ENCODE peak calls at places on chromosomes 7 and 10, in six cellular contexts. J, T, K, R, Y and X are unnamed samples.
A peak's percentile ranks its signal among the peaks of the same experiment; 100 is the strongest.

GRCh38 chr10:11197266-11197712 is 179.6 kb downstream of the CELF2 start:
- DNase-seq in J (peak; percentile 71), T (no peak), K (no peak), R (peak; percentile 18), Y (peak; percentile 79), X (no peak)

GRCh38 chr10:86653379-86653778 is 968 bp upstream of the OPN4 start:
- DNase-seq in J (no peak), T (no peak), K (no peak), R (no peak), Y (no peak), X (no peak)

GRCh38 chr7:1160665-1161010 is 642 bp upstream of the ZFAND2A start:
- DNase-seq in J (peak; percentile 28), T (peak; percentile 63), K (no peak), R (peak; percentile 57), Y (no peak), X (no peak)

GRCh38 chr10:102735065-102735562 is 8.6 kb upstream of the WBP1L start:
- DNase-seq in J (peak; percentile 61), T (no peak), K (no peak), R (peak; percentile 69), Y (no peak), X (peak; percentile 45)

GRCh38 chr7:151381333-151382078 is 28.3 kb downstream of the WDR86 start:
- DNase-seq in J (peak; percentile 85), T (no peak), K (no peak), R (no peak), Y (no peak), X (peak; percentile 74)

GRCh38 chr10:110858297-110858934 is 13.3 kb upstream of the PDCD4 start:
- DNase-seq in J (no peak), T (no peak), K (no peak), R (peak; percentile 73), Y (no peak), X (no peak)

GRCh38 chr7:133572087-133572486 is 319.2 kb downstream of the EXOC4 start:
- DNase-seq in J (no peak), T (no peak), K (no peak), R (no peak), Y (no peak), X (no peak)

GRCh38 chr7:158649279-158649678 is 55.3 kb downstream of the NCAPG2 start:
- DNase-seq in J (no peak), T (peak; percentile 67), K (no peak), R (no peak), Y (no peak), X (no peak)

GRCh38 chr7:30166155-30166840 is 31.5 kb downstream of the MTURN start:
- DNase-seq in J (no peak), T (no peak), K (no peak), R (no peak), Y (no peak), X (no peak)

GRCh38 chr10:113056468-113057021 is 106.5 kb downstream of the TCF7L2 start:
- DNase-seq in J (no peak), T (no peak), K (no peak), R (no peak), Y (no peak), X (no peak)

GRCh38 chr10:79021331-79021907 is 47.3 kb upstream of the ZMIZ1 start:
- DNase-seq in J (no peak), T (no peak), K (no peak), R (no peak), Y (no peak), X (no peak)

GRCh38 chr7:100191775-100192174 is 14.1 kb downstream of the STAG3 start:
- DNase-seq in J (no peak), T (no peak), K (no peak), R (no peak), Y (no peak), X (no peak)

GRCh38 chr7:78279035-78279434 is 480.5 kb downstream of the PHTF2 start:
- DNase-seq in J (no peak), T (no peak), K (no peak), R (no peak), Y (no peak), X (no peak)

GRCh38 chr10:103278862-103279298 is 1.9 kb downstream of the INA start:
- DNase-seq in J (peak; percentile 91), T (no peak), K (no peak), R (peak; percentile 19), Y (no peak), X (peak; percentile 71)

GRCh38 chr7:83732305-83732704 is 83.4 kb upstream of the SEMA3E start:
- DNase-seq in J (no peak), T (no peak), K (no peak), R (no peak), Y (no peak), X (no peak)

GRCh38 chr10:1712944-1713671 is 24.2 kb downstream of the ADARB2 start:
- DNase-seq in J (no peak), T (no peak), K (no peak), R (no peak), Y (no peak), X (no peak)

GRCh38 chr7:79298145-79298760 is 155.2 kb downstream of the MAGI2 start:
- DNase-seq in J (peak; percentile 69), T (peak; percentile 25), K (no peak), R (no peak), Y (no peak), X (no peak)

GRCh38 chr7:128422856-128423255 is 13.1 kb upstream of the IMPDH1 start:
- DNase-seq in J (no peak), T (no peak), K (no peak), R (no peak), Y (no peak), X (no peak)

GRCh38 chr7:109695386-109695785 is 1125.7 kb downstream of the DNAJB9 start:
- DNase-seq in J (no peak), T (no peak), K (no peak), R (no peak), Y (no peak), X (no peak)

GRCh38 chr10:103078309-103078615 is 114.8 kb downstream of the NT5C2 start:
- DNase-seq in J (no peak), T (no peak), K (no peak), R (no peak), Y (no peak), X (no peak)

GRCh38 chr7:4830176-4830575 is 31.7 kb downstream of the PAPOLB start:
- DNase-seq in J (peak; percentile 93), T (peak; percentile 78), K (peak; percentile 73), R (peak; percentile 77), Y (peak; percentile 11), X (peak; percentile 88)

GRCh38 chr7:18903676-18904075 is 213.8 kb downstream of the TWIST1 start:
- DNase-seq in J (no peak), T (no peak), K (no peak), R (no peak), Y (no peak), X (no peak)

GRCh38 chr7:44914992-44915607 is 29.8 kb upstream of the PURB start:
- DNase-seq in J (no peak), T (no peak), K (no peak), R (no peak), Y (peak; percentile 21), X (no peak)

GRCh38 chr7:28873410-28873809 is 84.7 kb downstream of the TRIL start:
- DNase-seq in J (no peak), T (no peak), K (no peak), R (no peak), Y (no peak), X (no peak)

GRCh38 chr10:586716-587115 is 102.8 kb downstream of the DIP2C start:
- DNase-seq in J (no peak), T (no peak), K (no peak), R (no peak), Y (no peak), X (no peak)

GRCh38 chr7:69640925-69641594 is 42.8 kb downstream of the AUTS2 start:
- DNase-seq in J (no peak), T (no peak), K (no peak), R (no peak), Y (no peak), X (no peak)

GRCh38 chr7:47550788-47551470 is 31.0 kb downstream of the TNS3 start:
- DNase-seq in J (no peak), T (no peak), K (no peak), R (no peak), Y (no peak), X (no peak)

GRCh38 chr10:123742751-123743440 is 76.7 kb downstream of the GPR26 start:
- DNase-seq in J (no peak), T (no peak), K (no peak), R (no peak), Y (no peak), X (no peak)

GRCh38 chr7:78435355-78435754 is 636.8 kb downstream of the PHTF2 start:
- DNase-seq in J (no peak), T (no peak), K (no peak), R (no peak), Y (no peak), X (no peak)

GRCh38 chr7:100863406-100863950 is 3.7 kb upstream of the TRIP6 start:
- DNase-seq in J (no peak), T (peak; percentile 50), K (no peak), R (no peak), Y (no peak), X (no peak)

GRCh38 chr7:130095812-130096211 is 25.5 kb downstream of the KLHDC10 start:
- DNase-seq in J (no peak), T (no peak), K (no peak), R (no peak), Y (no peak), X (no peak)
- TF ChIP-seq CREB1 in J (no peak), T (no peak), K (no peak), R (no peak), Y (no peak), X (no peak)

GRCh38 chr7:15305002-15305600 is 256.7 kb downstream of the AGMO start:
- DNase-seq in J (peak; percentile 77), T (peak; percentile 33), K (no peak), R (peak; percentile 4), Y (no peak), X (peak; percentile 48)
- TF ChIP-seq CREB1 in J (no peak), T (no peak), K (no peak), R (no peak), Y (no peak), X (no peak)

DNA sequence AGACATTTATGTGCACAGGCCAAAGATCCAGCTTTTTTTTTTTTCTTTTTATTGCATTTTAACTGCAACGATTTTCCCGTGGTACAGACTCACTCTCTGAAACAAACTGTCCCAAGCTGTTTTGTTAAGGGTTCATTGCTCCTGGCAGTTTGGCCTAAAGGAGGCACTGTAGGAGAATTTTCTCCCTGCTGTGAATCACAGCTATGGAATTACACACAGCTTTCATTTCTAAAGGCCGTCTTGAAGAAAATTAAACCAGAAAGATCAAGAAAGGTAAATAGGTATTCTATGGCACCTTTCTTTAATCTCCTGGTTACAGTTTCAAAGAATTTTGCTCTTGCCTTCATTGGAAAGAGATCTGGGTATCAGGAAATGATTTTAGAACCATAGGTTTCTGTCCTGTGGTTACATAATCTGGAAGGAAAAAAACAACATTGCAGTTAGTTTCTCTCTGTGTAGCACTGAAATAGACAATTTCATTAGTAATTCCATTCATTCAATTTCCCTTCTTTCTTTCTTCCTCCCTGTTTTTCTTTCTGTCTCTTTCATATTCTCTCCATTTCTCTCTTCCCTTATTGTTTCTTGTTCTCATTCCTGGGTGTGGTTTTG is 51.2 kb downstream of the PDK4 start:
- DNase-seq in J (peak; percentile 62), T (peak; percentile 24), K (no peak), R (no peak), Y (no peak), X (no peak)
- TF ChIP-seq CREB1 in J (no peak), T (no peak), K (no peak), R (no peak), Y (no peak), X (no peak)

DNA sequence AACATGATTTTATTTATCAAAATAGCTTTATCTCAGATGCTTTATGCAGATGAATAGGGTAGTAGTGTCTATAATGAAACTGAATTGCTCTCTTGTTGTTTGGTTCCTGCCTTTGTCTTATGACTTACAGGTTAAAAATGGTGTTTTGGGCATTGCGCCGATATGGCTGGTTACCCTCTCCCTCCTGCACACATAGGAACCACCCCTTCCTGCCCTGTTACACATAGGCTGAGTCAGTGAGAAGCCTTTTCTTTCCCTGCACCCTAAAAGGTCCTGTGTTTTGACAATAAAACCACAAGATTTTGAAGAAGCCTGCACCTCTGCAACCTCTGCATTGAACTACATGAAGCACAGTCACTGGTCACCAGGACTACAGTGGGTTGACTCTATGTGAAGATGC is 655.8 kb upstream of the ANKRD30A start:
- DNase-seq in J (no peak), T (no peak), K (no peak), R (no peak), Y (no peak), X (no peak)
- TF ChIP-seq CREB1 in J (no peak), T (no peak), K (no peak), R (no peak), Y (no peak), X (no peak)